ENCODE peak calls at places on chromosomes 5 and 9, in five cellular contexts. Y is neural progenitor cell, C is heart left ventricle, T is aorta, Z is psoas muscle. M is an unnamed sample. For H3K4me1, the result is how much of the 10 kb centered on the place peaks cover.

GRCh38 chr9:123601828-123602227 is 245.8 kb downstream of the CRB2 start:
- DNase-seq in T (no peak), Z (no peak), C (no peak), Y (no peak), M (no peak)

GRCh38 chr9:119790022-119790421 is 420.8 kb upstream of the BRINP1 start:
- DNase-seq in T (no peak), C (no peak), Y (no peak), Z (no peak), M (no peak)

GRCh38 chr9:91714020-91714721 is 235.9 kb downstream of the ROR2 start:
- DNase-seq in Y (peak), Z (peak), C (peak), T (peak), M (peak)

GRCh38 chr9:86636614-86637013 is 282.4 kb upstream of the TUT7 start:
- DNase-seq in Y (no peak), Z (no peak), T (no peak), C (no peak), M (no peak)

GRCh38 chr5:126435261-126435660 is 12.1 kb downstream of the GRAMD2B start:
- DNase-seq in T (no peak), C (no peak), Y (no peak), Z (no peak), M (no peak)

GRCh38 chr5:134878403-134878802 is 4.2 kb downstream of the TXNDC15 start:
- DNase-seq in Z (no peak), C (no peak), Y (no peak), T (no peak), M (no peak)

GRCh38 chr5:112333236-112333850 is 85.7 kb downstream of the EPB41L4A start:
- DNase-seq in T (no peak), Z (no peak), Y (peak), C (no peak), M (no peak)

GRCh38 chr5:158207733-158208132 is 348.8 kb upstream of the CLINT1 start:
- DNase-seq in C (no peak), T (no peak), Z (no peak), Y (no peak), M (no peak)

GRCh38 chr9:136345281-136346156 is 18.0 kb downstream of the DNLZ start:
- DNase-seq in Z (peak), T (peak), C (peak), Y (peak), M (no peak)

GRCh38 chr5:12743582-12743981 is 839.3 kb upstream of the CTNND2 start:
- DNase-seq in Z (no peak), T (no peak), C (no peak), Y (no peak), M (no peak)

GRCh38 chr9:76835571-76836283 is 70.2 kb downstream of the PRUNE2 start:
- DNase-seq in T (no peak), C (no peak), Z (no peak), Y (no peak), M (peak)

GRCh38 chr5:94481059-94481458 is 137.3 kb downstream of the KIAA0825 start:
- DNase-seq in Y (peak), T (no peak), C (no peak), Z (no peak), M (no peak)

GRCh38 chr5:16992444-16992843 is 56.4 kb upstream of the MYO10 start:
- DNase-seq in C (no peak), T (no peak), Z (no peak), Y (no peak), M (no peak)

GRCh38 chr9:122807271-122807900 is 7.5 kb downstream of the OR1K1 start:
- DNase-seq in T (no peak), C (no peak), Z (no peak), Y (no peak), M (no peak)

GRCh38 chr5:57179262-57179960 is 5.6 kb downstream of the GPBP1 start:
- DNase-seq in Y (no peak), Z (no peak), T (no peak), C (peak), M (no peak)

GRCh38 chr9:98132806-98133631 is 14.0 kb upstream of the TRIM14 start:
- DNase-seq in Z (no peak), T (no peak), Y (peak), C (no peak), M (no peak)

GRCh38 chr9:77876091-77876490 is 155.5 kb downstream of the GNAQ start:
- DNase-seq in T (no peak), Y (peak), Z (no peak), C (peak), M (peak)

GRCh38 chr5:129622531-129622930 is 125.4 kb upstream of the MINAR2 start:
- DNase-seq in Z (no peak), T (no peak), Y (no peak), C (no peak), M (no peak)

GRCh38 chr5:172731286-172732073 is 39.5 kb downstream of the DUSP1 start:
- DNase-seq in Z (no peak), C (no peak), Y (no peak), T (peak), M (no peak)

GRCh38 chr5:28110756-28111155 is 1072.4 kb upstream of the CDH9 start:
- DNase-seq in Y (no peak), C (no peak), T (peak), Z (no peak), M (no peak)

GRCh38 chr9:29129763-29130162 is 1556.5 kb upstream of the C9orf72 start:
- DNase-seq in Y (peak), T (no peak), C (no peak), Z (no peak), M (no peak)

GRCh38 chr5:102795546-102795945 is 40.4 kb downstream of the PAM start:
- DNase-seq in T (no peak), C (no peak), Z (no peak), Y (no peak), M (no peak)

DNA sequence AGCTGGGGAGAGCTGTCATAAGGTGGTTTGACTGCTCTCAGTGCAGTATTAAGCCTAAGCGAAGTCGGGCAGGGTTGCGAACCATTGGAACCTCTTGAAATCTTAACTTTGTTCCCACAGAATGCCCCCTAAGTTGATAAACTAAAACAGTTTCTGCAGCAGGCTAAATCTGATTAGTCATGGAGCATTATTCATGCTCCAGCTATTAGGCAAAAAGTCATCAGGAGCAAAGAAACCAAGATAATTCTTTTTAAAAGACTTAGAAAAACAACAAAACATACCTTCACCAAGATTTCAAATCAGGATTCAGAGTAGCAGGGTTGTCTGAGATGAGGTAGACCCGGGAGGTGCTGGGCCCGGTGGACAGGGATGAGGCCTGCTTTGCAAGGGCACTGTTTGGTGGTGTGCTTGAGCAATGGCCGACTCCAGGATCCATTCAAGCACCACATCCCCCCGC is 69.9 kb upstream of the PLPP1 start:
- DNase-seq in C (no peak), T (no peak), Y (peak), Z (no peak), M (no peak)
- H3K4me1 ChIP-seq in C (under half), T (under half), Y (under half), Z (half or more), M (under half)

GRCh38 chr9:113960748-113961147 is 84.6 kb downstream of the ZNF618 start:
- DNase-seq in Z (no peak), Y (no peak), C (no peak), T (no peak), M (no peak)
- H3K4me1 ChIP-seq in Z (under half), Y (under half), C (under half), T (under half), M (under half)

GRCh38 chr9:69180670-69181069 is 6.6 kb downstream of the TJP2 start:
- DNase-seq in Y (no peak), C (peak), T (peak), Z (no peak), M (no peak)

GRCh38 chr9:69180200-69180599 is 6.1 kb downstream of the TJP2 start:
- DNase-seq in Y (no peak), Z (no peak), T (no peak), C (no peak), M (no peak)

GRCh38 chr9:69178583-69179011 is 4.5 kb downstream of the TJP2 start:
- DNase-seq in T (no peak), C (no peak), Y (no peak), Z (no peak), M (no peak)

GRCh38 chr9:69176446-69177135 is 2.5 kb downstream of the TJP2 start:
- DNase-seq in C (no peak), T (no peak), Z (no peak), Y (no peak), M (no peak)

GRCh38 chr9:69179037-69179436 is 5.0 kb downstream of the TJP2 start:
- DNase-seq in Y (no peak), Z (no peak), T (no peak), C (no peak), M (no peak)
- H3K4me1 ChIP-seq in Y (under half), Z (under half), T (under half), C (under half), M (under half)

GRCh38 chr5:119311688-119312087 is 44.1 kb upstream of the TNFAIP8 start:
- DNase-seq in Y (no peak), C (no peak), Z (no peak), T (no peak), M (no peak)

GRCh38 chr5:119313876-119314605 is 41.8 kb upstream of the TNFAIP8 start:
- DNase-seq in Y (peak), C (no peak), Z (no peak), T (no peak), M (no peak)

GRCh38 chr5:119315516-119315949 is 40.3 kb upstream of the TNFAIP8 start:
- DNase-seq in T (no peak), Z (no peak), Y (no peak), C (peak), M (no peak)

GRCh38 chr5:119312403-119312802 is 43.4 kb upstream of the TNFAIP8 start:
- DNase-seq in Z (no peak), C (no peak), T (no peak), Y (peak), M (no peak)

GRCh38 chr5:119313207-119313606 is 42.6 kb upstream of the TNFAIP8 start:
- DNase-seq in T (no peak), Z (no peak), Y (no peak), C (no peak), M (no peak)
- H3K4me1 ChIP-seq in T (under half), Z (under half), Y (under half), C (under half), M (under half)

GRCh38 chr9:21565137-21565536 is 83.0 kb upstream of the IFNE start:
- DNase-seq in C (no peak), T (no peak), Y (no peak), Z (no peak), M (no peak)

GRCh38 chr9:21560281-21560745 is 78.2 kb upstream of the IFNE start:
- DNase-seq in C (no peak), Z (no peak), T (peak), Y (no peak), M (no peak)

GRCh38 chr9:21567926-21568325 is 85.8 kb upstream of the IFNE start:
- DNase-seq in Z (no peak), T (no peak), Y (no peak), C (no peak), M (no peak)

GRCh38 chr9:21561502-21561901 is 79.4 kb upstream of the IFNE start:
- DNase-seq in Y (no peak), Z (no peak), C (no peak), T (no peak), M (no peak)

GRCh38 chr9:21564186-21564585 is 82.1 kb upstream of the IFNE start:
- DNase-seq in T (no peak), Z (no peak), Y (no peak), C (no peak), M (no peak)
- H3K4me1 ChIP-seq in T (under half), Z (under half), Y (under half), C (under half), M (under half)

DNA sequence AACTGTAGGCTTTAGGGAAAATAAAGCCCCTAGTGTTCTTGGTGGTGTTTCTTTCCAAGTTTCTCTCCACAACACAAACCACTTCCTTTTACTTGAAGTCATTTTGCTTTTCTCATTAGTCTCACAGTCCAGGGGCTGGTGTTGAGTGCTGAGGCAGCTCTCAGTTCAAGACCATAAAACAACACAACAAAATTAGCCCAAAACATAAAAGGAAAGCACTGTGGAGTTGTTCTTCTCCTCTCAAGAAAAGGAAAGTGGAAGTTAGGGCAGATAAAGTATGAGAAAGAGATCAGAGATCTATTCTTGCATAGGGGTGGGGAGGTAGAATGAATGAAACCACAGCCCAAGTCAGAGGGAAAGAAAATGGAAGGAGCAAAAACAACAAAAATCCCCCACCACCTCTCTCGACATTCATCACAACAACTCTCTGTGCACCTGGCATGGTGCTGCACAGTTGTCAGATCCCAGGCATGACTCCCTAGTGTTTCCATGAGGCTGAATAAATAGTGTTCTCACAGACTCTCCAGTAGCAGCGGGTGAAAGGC is 569.9 kb downstream of the RAB3C start:
- DNase-seq in Y (no peak), C (no peak), T (no peak), Z (no peak), M (no peak)
- H3K4me1 ChIP-seq in Y (under half), C (under half), T (under half), Z (half or more), M (under half)